ENCODE peak calls at places on chromosome 22, in four cellular contexts. J, X, U and B are unnamed samples.

GRCh38 chr22:26168934-26169311 is 339 bp upstream of the SEZ6L start:
- DNase-seq in X (no peak), J (no peak), U (no peak), B (no peak)

GRCh38 chr22:34814260-34814659 is 251.7 kb upstream of the ISX start:
- DNase-seq in J (peak), X (no peak), U (no peak), B (no peak)

GRCh38 chr22:49015993-49016908 is 811.4 kb downstream of the BRD1 start:
- DNase-seq in X (no peak), U (no peak), J (no peak), B (no peak)

GRCh38 chr22:49481651-49482399 is 345.8 kb downstream of the BRD1 start:
- DNase-seq in J (no peak), X (no peak), U (no peak), B (no peak)

GRCh38 chr22:44648085-44648820 is 53.8 kb upstream of the PRR5 start:
- DNase-seq in J (no peak), X (no peak), U (no peak), B (no peak)

GRCh38 chr22:43560651-43561050 is 148.8 kb downstream of the MPPED1 start:
- DNase-seq in U (no peak), J (no peak), X (no peak), B (no peak)

GRCh38 chr22:36913431-36914382 is at the start of gene CSF2RB:
- DNase-seq in U (no peak), X (no peak), J (no peak), B (no peak)

GRCh38 chr22:40381461-40381860 is 11.1 kb downstream of the SGSM3 start:
- DNase-seq in J (no peak), X (no peak), U (no peak), B (no peak)

GRCh38 chr22:36258750-36259619 is 6.1 kb downstream of the APOL1 start:
- DNase-seq in U (no peak), J (no peak), X (no peak), B (no peak)

GRCh38 chr22:42324566-42324965 is 54.1 kb upstream of the TCF20 start:
- DNase-seq in U (no peak), J (no peak), X (no peak), B (no peak)

GRCh38 chr22:42116848-42117424 is 13.7 kb downstream of the CYP2D6 start:
- DNase-seq in X (no peak), U (no peak), J (no peak), B (no peak)

GRCh38 chr22:36397081-36397766 is 9.5 kb upstream of the MYH9 start:
- DNase-seq in J (peak), X (no peak), U (no peak), B (peak)